ENCODE peak calls at places on chromosomes 11 and 22, in five cellular contexts. B, I, K, S and W are unnamed samples.

GRCh38 chr22:19811211-19811621 is 43.5 kb downstream of the GNB1L start:
- DNase-seq in I (no peak), K (peak), B (peak), S (no peak), W (peak)

GRCh38 chr11:3136542-3137455 is 28.3 kb downstream of the OSBPL5 start:
- DNase-seq in I (no peak), K (peak), B (peak), S (no peak), W (peak)

GRCh38 chr22:37182949-37183245 is 5.2 kb downstream of the C1QTNF6 start:
- DNase-seq in K (peak), I (no peak), S (no peak), B (peak), W (peak)

GRCh38 chr11:77126861-77127673 is 979 bp upstream of the MYO7A start:
- DNase-seq in K (peak), S (peak), B (peak), I (peak), W (no peak)

GRCh38 chr11:66668653-66669430 is 8.8 kb downstream of the RBM4B start:
- DNase-seq in B (no peak), K (no peak), I (no peak), S (no peak), W (no peak)

GRCh38 chr11:60193687-60194433 is 11.0 kb upstream of the MS4A6A start:
- DNase-seq in B (no peak), K (no peak), S (peak), I (peak), W (peak)

GRCh38 chr11:76654310-76654851 is 16.2 kb downstream of the LRRC32 start:
- DNase-seq in S (no peak), I (no peak), B (no peak), K (no peak), W (no peak)

GRCh38 chr22:31977141-31977781 is 32.9 kb downstream of the YWHAH start:
- DNase-seq in S (peak), B (peak), I (peak), K (peak), W (peak)

GRCh38 chr11:27012254-27012921 is 18.5 kb downstream of the FIBIN start:
- DNase-seq in I (no peak), S (no peak), K (no peak), B (no peak), W (no peak)

GRCh38 chr11:118411523-118411922 is 10.1 kb downstream of the ATP5MG start:
- DNase-seq in K (no peak), S (no peak), I (no peak), B (no peak), W (no peak)

GRCh38 chr11:46127150-46127638 is 5.9 kb upstream of the PHF21A start:
- DNase-seq in I (peak), K (peak), S (peak), B (peak), W (peak)

GRCh38 chr22:23256986-23257888 is 76.9 kb downstream of the BCR start:
- DNase-seq in K (no peak), B (peak), I (no peak), S (peak), W (no peak)

GRCh38 chr11:130480166-130480565 is 31.7 kb downstream of the ADAMTS15 start:
- DNase-seq in K (no peak), B (no peak), I (no peak), S (no peak), W (no peak)

GRCh38 chr11:26467506-26467905 is 104.6 kb downstream of the MUC15 start:
- DNase-seq in S (no peak), B (no peak), I (no peak), K (no peak), W (no peak)

GRCh38 chr11:106619320-106619990 is 398.8 kb downstream of the GUCY1A2 start:
- DNase-seq in I (no peak), K (no peak), S (no peak), B (no peak), W (no peak)

GRCh38 chr11:66178871-66179270 is 89.6 kb upstream of the RAB1B start:
- DNase-seq in I (no peak), S (no peak), K (no peak), B (no peak), W (no peak)

GRCh38 chr22:37088108-37088605 is 21.4 kb downstream of the TMPRSS6 start:
- DNase-seq in S (no peak), B (no peak), K (no peak), I (no peak), W (no peak)

GRCh38 chr11:125371451-125371935 is 124.6 kb downstream of the FEZ1 start:
- DNase-seq in I (no peak), K (no peak), S (no peak), B (no peak), W (no peak)

GRCh38 chr11:17443926-17444690 is 32.5 kb downstream of the ABCC8 start:
- DNase-seq in B (no peak), S (no peak), I (no peak), K (no peak), W (no peak)

GRCh38 chr11:12687740-12688139 is 13.5 kb downstream of the TEAD1 start:
- DNase-seq in K (no peak), S (peak), I (no peak), B (no peak), W (no peak)

GRCh38 chr11:17779861-17780594 is 45.4 kb downstream of the KCNC1 start:
- DNase-seq in S (no peak), B (no peak), I (no peak), K (no peak), W (no peak)

GRCh38 chr11:122050021-122050710 is 65.8 kb downstream of the BLID start:
- DNase-seq in I (no peak), S (no peak), B (no peak), K (no peak), W (no peak)

GRCh38 chr11:96017872-96018271 is 94.0 kb upstream of the MTMR2 start:
- DNase-seq in B (no peak), K (no peak), S (no peak), I (no peak), W (no peak)

GRCh38 chr11:288328-289144 is at the start of gene PGGHG:
- DNase-seq in K (peak), I (peak), B (peak), S (peak), W (peak)

GRCh38 chr22:17931400-17931825 is 92.9 kb downstream of the MICAL3 start:
- DNase-seq in B (peak), K (no peak), S (no peak), I (no peak), W (no peak)

GRCh38 chr11:88315981-88316441 is 21.5 kb downstream of the CTSC start:
- DNase-seq in B (no peak), I (no peak), S (no peak), K (no peak), W (no peak)

GRCh38 chr22:31243339-31244043 is 31.4 kb downstream of the LIMK2 start:
- DNase-seq in I (no peak), K (no peak), S (peak), B (no peak), W (no peak)

GRCh38 chr22:38220653-38221386 is 19.0 kb downstream of the MAFF start:
- DNase-seq in S (no peak), K (no peak), B (no peak), I (no peak), W (no peak)

GRCh38 chr11:68148071-68148805 is 27.1 kb upstream of the CHKA start:
- DNase-seq in I (no peak), S (no peak), K (no peak), B (no peak), W (no peak)

GRCh38 chr11:47538741-47539575 is 14.0 kb downstream of the CELF1 start:
- DNase-seq in I (no peak), S (no peak), K (no peak), B (no peak), W (no peak)

GRCh38 chr11:36333897-36334296 is 37.8 kb downstream of the PRR5L start:
- DNase-seq in B (no peak), S (no peak), K (no peak), I (peak), W (no peak)

GRCh38 chr11:32829680-32830412 is at the start of gene PRRG4:
- DNase-seq in B (peak), S (peak), K (peak), I (peak), W (no peak)

DNA sequence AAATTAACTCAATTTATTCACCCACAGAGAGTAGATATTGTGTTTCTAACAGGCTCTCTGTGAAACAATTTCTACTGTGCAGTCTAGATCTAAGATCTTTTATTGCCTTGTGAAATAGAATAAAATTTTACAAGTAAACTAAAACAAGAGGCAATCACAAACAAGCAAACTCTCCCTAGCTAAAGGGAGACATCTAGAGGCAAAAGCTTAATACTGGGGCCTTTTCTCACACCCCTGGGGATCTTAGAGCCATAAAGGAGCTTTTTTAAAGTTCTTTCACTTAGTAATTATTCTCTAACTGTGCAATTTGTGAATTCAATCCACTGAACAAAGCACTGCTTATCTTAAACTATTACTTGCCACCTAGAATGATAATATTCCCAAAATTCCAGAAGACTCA is 19.7 kb downstream of the ALG9 start:
- DNase-seq in B (no peak), S (no peak), K (no peak), I (no peak), W (no peak)
- TF ChIP-seq CTCF in B (peak), S (peak), K (peak), I (peak), W (peak)

DNA sequence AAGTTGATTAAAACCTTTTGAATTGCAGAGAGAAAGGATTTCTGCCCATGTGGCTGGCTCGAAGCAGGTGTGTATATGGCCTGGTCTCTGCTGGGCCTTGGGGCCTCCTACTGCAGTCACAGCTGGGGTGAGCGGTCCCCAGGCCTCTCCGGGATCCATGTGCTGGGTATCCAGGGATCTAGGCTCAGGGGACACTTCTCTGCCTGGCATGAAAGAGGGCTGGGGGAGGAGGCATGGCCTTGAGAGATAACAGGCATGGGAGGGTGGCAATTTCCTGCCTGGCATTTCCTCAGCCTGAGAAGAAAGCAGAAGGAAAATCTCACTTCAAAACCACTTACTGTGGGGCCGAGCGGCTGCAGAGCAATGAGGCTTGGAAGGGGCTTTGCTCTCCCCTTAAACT is 20.3 kb upstream of the PARVG start:
- DNase-seq in S (no peak), I (no peak), K (no peak), B (no peak), W (no peak)
- TF ChIP-seq CTCF in S (no peak), I (no peak), K (no peak), B (no peak), W (no peak)

GRCh38 chr11:8564526-8564925 is 29.5 kb downstream of the STK33 start:
- DNase-seq in I (no peak), K (no peak), S (no peak), B (no peak), W (no peak)
- TF ChIP-seq CTCF in I (no peak), K (no peak), S (no peak), B (no peak), W (no peak)

GRCh38 chr11:109937968-109938367 is 155.2 kb upstream of the ZC3H12C start:
- DNase-seq in S (no peak), B (no peak), I (no peak), K (no peak), W (no peak)

GRCh38 chr11:109940816-109941215 is 152.4 kb upstream of the ZC3H12C start:
- DNase-seq in B (no peak), S (peak), I (no peak), K (no peak), W (no peak)

GRCh38 chr11:109934151-109934550 is 159.0 kb upstream of the ZC3H12C start:
- DNase-seq in I (no peak), S (no peak), B (no peak), K (no peak), W (no peak)

GRCh38 chr11:109939176-109939810 is 153.9 kb upstream of the ZC3H12C start:
- DNase-seq in B (no peak), K (no peak), S (peak), I (peak), W (no peak)
- TF ChIP-seq CTCF in B (peak), K (peak), S (peak), I (peak), W (peak)